ENCODE peak calls at places on chromosomes 7 and 10, in six cellular contexts. One of them, this sample, is unnamed.

GRCh38 chr10:101879456-101880189 is 36.0 kb upstream of the KCNIP2 start:
- DNase-seq in HEK293T: no peak
- DNase-seq in HepG2: no peak
- DNase-seq in A549: no peak
- DNase-seq in GM12878: no peak
- DNase-seq in K562: no peak
- DNase-seq in this sample: peak

GRCh38 chr10:79305515-79305914 is 41.8 kb upstream of the PPIF start:
- DNase-seq in HEK293T: no peak
- DNase-seq in HepG2: no peak
- DNase-seq in A549: no peak
- DNase-seq in GM12878: no peak
- DNase-seq in K562: no peak
- DNase-seq in this sample: no peak

GRCh38 chr7:70259497-70259896 is 661.2 kb downstream of the AUTS2 start:
- DNase-seq in HEK293T: no peak
- DNase-seq in HepG2: no peak
- DNase-seq in A549: no peak
- DNase-seq in GM12878: no peak
- DNase-seq in K562: no peak
- DNase-seq in this sample: no peak

GRCh38 chr7:39624935-39625694 is 1.7 kb downstream of the RALA start:
- DNase-seq in HEK293T: no peak
- DNase-seq in HepG2: peak
- DNase-seq in A549: no peak
- DNase-seq in GM12878: no peak
- DNase-seq in K562: no peak
- DNase-seq in this sample: peak

GRCh38 chr10:103231047-103231551 is 14.6 kb upstream of the RPEL1 start:
- DNase-seq in HEK293T: no peak
- DNase-seq in HepG2: peak
- DNase-seq in A549: peak
- DNase-seq in GM12878: no peak
- DNase-seq in K562: no peak
- DNase-seq in this sample: peak

GRCh38 chr10:71838264-71839211 is 12.5 kb downstream of the PSAP start:
- DNase-seq in HEK293T: no peak
- DNase-seq in HepG2: no peak
- DNase-seq in A549: no peak
- DNase-seq in GM12878: no peak
- DNase-seq in K562: peak
- DNase-seq in this sample: peak

GRCh38 chr10:14220026-14220425 is 110.7 kb downstream of the FRMD4A start:
- DNase-seq in HEK293T: no peak
- DNase-seq in HepG2: no peak
- DNase-seq in A549: no peak
- DNase-seq in GM12878: no peak
- DNase-seq in K562: no peak
- DNase-seq in this sample: peak

GRCh38 chr7:46385662-46386309 is 464.7 kb upstream of the IGFBP3 start:
- DNase-seq in HEK293T: no peak
- DNase-seq in HepG2: no peak
- DNase-seq in A549: peak
- DNase-seq in GM12878: no peak
- DNase-seq in K562: no peak
- DNase-seq in this sample: peak

GRCh38 chr7:95322396-95322795 is 1.9 kb downstream of the PON1 start:
- DNase-seq in HEK293T: no peak
- DNase-seq in HepG2: no peak
- DNase-seq in A549: no peak
- DNase-seq in GM12878: no peak
- DNase-seq in K562: no peak
- DNase-seq in this sample: no peak

GRCh38 chr7:41134242-41134872 is 568.5 kb downstream of the INHBA start:
- DNase-seq in HEK293T: no peak
- DNase-seq in HepG2: no peak
- DNase-seq in A549: no peak
- DNase-seq in GM12878: peak
- DNase-seq in K562: no peak
- DNase-seq in this sample: peak

GRCh38 chr10:4270116-4270515 is 485.1 kb upstream of the KLF6 start:
- DNase-seq in HEK293T: no peak
- DNase-seq in HepG2: no peak
- DNase-seq in A549: no peak
- DNase-seq in GM12878: no peak
- DNase-seq in K562: no peak
- DNase-seq in this sample: peak

GRCh38 chr10:28137907-28138880 is 139.3 kb upstream of the ODAD2 start:
- DNase-seq in HEK293T: no peak
- DNase-seq in HepG2: no peak
- DNase-seq in A549: no peak
- DNase-seq in GM12878: no peak
- DNase-seq in K562: no peak
- DNase-seq in this sample: peak

GRCh38 chr10:11950325-11951018 is 92.1 kb downstream of the UPF2 start:
- DNase-seq in HEK293T: no peak
- DNase-seq in HepG2: peak
- DNase-seq in A549: no peak
- DNase-seq in GM12878: no peak
- DNase-seq in K562: no peak
- DNase-seq in this sample: no peak

GRCh38 chr10:91051834-91052233 is 130.9 kb upstream of the ANKRD1 start:
- DNase-seq in HEK293T: no peak
- DNase-seq in HepG2: no peak
- DNase-seq in A549: no peak
- DNase-seq in GM12878: no peak
- DNase-seq in K562: no peak
- DNase-seq in this sample: no peak

GRCh38 chr7:102061354-102061945 is 225.2 kb upstream of the SH2B2 start:
- DNase-seq in HEK293T: no peak
- DNase-seq in HepG2: no peak
- DNase-seq in A549: no peak
- DNase-seq in GM12878: no peak
- DNase-seq in K562: no peak
- DNase-seq in this sample: no peak

GRCh38 chr10:22219308-22219707 is 1.5 kb upstream of the EBLN1 start:
- DNase-seq in HEK293T: no peak
- DNase-seq in HepG2: no peak
- DNase-seq in A549: no peak
- DNase-seq in GM12878: no peak
- DNase-seq in K562: no peak
- DNase-seq in this sample: no peak

GRCh38 chr10:28276384-28276783 is 26.5 kb downstream of the MPP7 start:
- DNase-seq in HEK293T: no peak
- DNase-seq in HepG2: peak
- DNase-seq in A549: no peak
- DNase-seq in GM12878: no peak
- DNase-seq in K562: no peak
- DNase-seq in this sample: no peak

GRCh38 chr7:112152186-112152585 is 54.0 kb downstream of the DOCK4 start:
- DNase-seq in HEK293T: no peak
- DNase-seq in HepG2: no peak
- DNase-seq in A549: no peak
- DNase-seq in GM12878: no peak
- DNase-seq in K562: no peak
- DNase-seq in this sample: no peak

GRCh38 chr10:7881119-7881518 is 62.8 kb downstream of the TAF3 start:
- DNase-seq in HEK293T: no peak
- DNase-seq in HepG2: no peak
- DNase-seq in A549: no peak
- DNase-seq in GM12878: no peak
- DNase-seq in K562: no peak
- DNase-seq in this sample: no peak

GRCh38 chr7:130998993-130999602 is 265.1 kb upstream of the KLF14 start:
- DNase-seq in HEK293T: no peak
- DNase-seq in HepG2: peak
- DNase-seq in A549: no peak
- DNase-seq in GM12878: no peak
- DNase-seq in K562: no peak
- DNase-seq in this sample: peak

GRCh38 chr7:157431951-157432540 is 95.2 kb downstream of the DNAJB6 start:
- DNase-seq in HEK293T: no peak
- DNase-seq in HepG2: no peak
- DNase-seq in A549: no peak
- DNase-seq in GM12878: no peak
- DNase-seq in K562: no peak
- DNase-seq in this sample: no peak

GRCh38 chr10:97922378-97922758 is 72.7 kb downstream of the GOLGA7B start:
- DNase-seq in HEK293T: no peak
- DNase-seq in HepG2: no peak
- DNase-seq in A549: no peak
- DNase-seq in GM12878: no peak
- DNase-seq in K562: no peak
- DNase-seq in this sample: no peak

GRCh38 chr7:64799-65430 is 127.5 kb upstream of the FAM20C start:
- DNase-seq in HEK293T: no peak
- DNase-seq in HepG2: no peak
- DNase-seq in A549: no peak
- DNase-seq in GM12878: no peak
- DNase-seq in K562: no peak
- DNase-seq in this sample: no peak

GRCh38 chr7:74006451-74007259 is 21.3 kb upstream of the ELN start:
- DNase-seq in HEK293T: no peak
- DNase-seq in HepG2: no peak
- DNase-seq in A549: no peak
- DNase-seq in GM12878: no peak
- DNase-seq in K562: no peak
- DNase-seq in this sample: no peak

GRCh38 chr7:93011351-93012294 is 106.2 kb downstream of the SAMD9 start:
- DNase-seq in HEK293T: no peak
- DNase-seq in HepG2: no peak
- DNase-seq in A549: no peak
- DNase-seq in GM12878: no peak
- DNase-seq in K562: no peak
- DNase-seq in this sample: peak

GRCh38 chr10:117375360-117376147 is at the start of gene PDZD8:
- DNase-seq in HEK293T: peak
- DNase-seq in HepG2: peak
- DNase-seq in A549: peak
- DNase-seq in GM12878: peak
- DNase-seq in K562: peak
- DNase-seq in this sample: peak

GRCh38 chr10:117374506-117375359 is 507 bp downstream of the PDZD8 start:
- DNase-seq in HEK293T: peak
- DNase-seq in HepG2: no peak
- DNase-seq in A549: peak
- DNase-seq in GM12878: no peak
- DNase-seq in K562: peak
- DNase-seq in this sample: peak

GRCh38 chr10:117370205-117370604 is 5.0 kb downstream of the PDZD8 start:
- DNase-seq in HEK293T: no peak
- DNase-seq in HepG2: no peak
- DNase-seq in A549: no peak
- DNase-seq in GM12878: no peak
- DNase-seq in K562: no peak
- DNase-seq in this sample: peak

GRCh38 chr10:117373848-117374505 is 1.3 kb downstream of the PDZD8 start:
- DNase-seq in HEK293T: peak
- DNase-seq in HepG2: no peak
- DNase-seq in A549: peak
- DNase-seq in GM12878: no peak
- DNase-seq in K562: no peak
- DNase-seq in this sample: peak
- TF ChIP-seq BHLHE40 in HEK293T: no peak
- TF ChIP-seq BHLHE40 in HepG2: no peak
- TF ChIP-seq BHLHE40 in A549: no peak
- TF ChIP-seq BHLHE40 in GM12878: no peak
- TF ChIP-seq BHLHE40 in K562: no peak
- TF ChIP-seq BHLHE40 in this sample: no peak

GRCh38 chr7:91690541-91690940 is 190.0 kb downstream of the MTERF1 start:
- DNase-seq in HEK293T: no peak
- DNase-seq in HepG2: no peak
- DNase-seq in A549: no peak
- DNase-seq in GM12878: no peak
- DNase-seq in K562: no peak
- DNase-seq in this sample: no peak

GRCh38 chr7:91694221-91694856 is 186.2 kb downstream of the MTERF1 start:
- DNase-seq in HEK293T: no peak
- DNase-seq in HepG2: no peak
- DNase-seq in A549: no peak
- DNase-seq in GM12878: no peak
- DNase-seq in K562: no peak
- DNase-seq in this sample: no peak

GRCh38 chr7:91692800-91693199 is 187.7 kb downstream of the MTERF1 start:
- DNase-seq in HEK293T: no peak
- DNase-seq in HepG2: no peak
- DNase-seq in A549: no peak
- DNase-seq in GM12878: no peak
- DNase-seq in K562: no peak
- DNase-seq in this sample: no peak
- TF ChIP-seq BHLHE40 in HEK293T: no peak
- TF ChIP-seq BHLHE40 in HepG2: no peak
- TF ChIP-seq BHLHE40 in A549: no peak
- TF ChIP-seq BHLHE40 in GM12878: no peak
- TF ChIP-seq BHLHE40 in K562: no peak
- TF ChIP-seq BHLHE40 in this sample: no peak

DNA sequence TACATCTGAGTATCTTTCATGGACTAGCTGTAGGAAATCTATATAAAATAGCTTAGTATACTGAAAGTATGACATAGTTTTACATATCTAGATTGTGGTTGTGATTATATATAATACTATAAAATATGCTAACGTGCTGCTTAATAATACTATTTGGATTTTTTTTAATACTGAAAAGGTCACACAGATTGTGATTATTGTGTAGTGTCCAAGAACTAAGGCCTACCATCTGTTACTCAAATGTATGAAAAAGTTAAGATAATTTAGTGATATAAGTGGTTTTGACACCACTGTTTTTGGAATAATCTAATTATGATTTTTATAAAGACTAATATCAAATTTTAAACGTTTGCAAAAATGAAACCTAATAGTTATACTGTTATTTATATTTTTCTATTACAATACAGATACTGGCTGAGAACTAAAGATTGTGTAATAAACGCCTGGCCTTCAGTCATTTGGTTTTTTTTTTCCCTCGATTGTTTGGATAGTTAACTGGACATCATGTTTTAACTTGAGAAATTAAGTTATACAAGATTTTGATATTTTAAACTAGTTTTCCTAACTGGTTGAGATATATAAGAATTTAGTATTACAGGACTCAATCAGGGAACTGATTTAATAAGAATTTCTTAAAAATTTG is 12.6 kb downstream of the PTEN start:
- DNase-seq in HEK293T: no peak
- DNase-seq in HepG2: no peak
- DNase-seq in A549: no peak
- DNase-seq in GM12878: no peak
- DNase-seq in K562: no peak
- DNase-seq in this sample: no peak
- TF ChIP-seq BHLHE40 in HEK293T: no peak
- TF ChIP-seq BHLHE40 in HepG2: no peak
- TF ChIP-seq BHLHE40 in A549: no peak
- TF ChIP-seq BHLHE40 in GM12878: no peak
- TF ChIP-seq BHLHE40 in K562: no peak
- TF ChIP-seq BHLHE40 in this sample: no peak

DNA sequence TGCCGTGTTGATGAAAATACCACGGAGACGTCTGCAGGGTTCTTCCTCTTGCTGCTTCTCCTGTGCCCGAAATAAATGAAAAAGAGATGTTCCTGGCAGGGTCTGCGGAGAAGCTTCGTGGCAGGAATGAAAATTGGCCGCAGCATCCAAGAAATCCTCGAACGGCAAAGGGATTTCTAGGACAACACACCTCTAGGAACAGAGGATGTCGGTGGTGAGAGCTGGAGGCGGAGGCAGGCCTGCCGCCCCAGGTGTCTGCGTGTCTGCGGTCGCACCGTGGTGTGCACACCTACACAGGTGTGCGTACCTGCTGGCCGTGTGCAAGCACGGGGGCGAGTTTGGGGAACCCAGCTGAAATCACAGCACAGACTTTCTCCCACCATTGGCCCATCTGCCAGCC is 43.4 kb downstream of the TMEM130 start:
- DNase-seq in HEK293T: no peak
- DNase-seq in HepG2: no peak
- DNase-seq in A549: no peak
- DNase-seq in GM12878: no peak
- DNase-seq in K562: no peak
- DNase-seq in this sample: no peak
- TF ChIP-seq BHLHE40 in HEK293T: no peak
- TF ChIP-seq BHLHE40 in HepG2: no peak
- TF ChIP-seq BHLHE40 in A549: no peak
- TF ChIP-seq BHLHE40 in GM12878: no peak
- TF ChIP-seq BHLHE40 in K562: no peak
- TF ChIP-seq BHLHE40 in this sample: no peak